ENCODE peak calls at places on chromosomes 2 and 18, in six cellular contexts. E is HEK293T, Y is AG04449, K is adrenal gland, L is GM12892, V is T-helper 17 cell. S is an unnamed sample.

GRCh38 chr2:233799716-233800115 is 21.6 kb downstream of the MROH2A start:
- DNase-seq in L (no peak), K (no peak), E (no peak), V (no peak), Y (no peak), S (no peak)

GRCh38 chr18:76943542-76944339 is 121.4 kb downstream of the ZNF236 start:
- DNase-seq in K (no peak), E (no peak), L (no peak), V (no peak), Y (peak), S (no peak)

GRCh38 chr18:40708726-40709125 is 1246.3 kb upstream of the PIK3C3 start:
- DNase-seq in K (no peak), E (no peak), Y (no peak), V (no peak), L (no peak), S (no peak)

GRCh38 chr2:83528746-83529145 is 930.3 kb downstream of the SUCLG1 start:
- DNase-seq in Y (no peak), K (no peak), L (no peak), V (no peak), E (no peak), S (no peak)

GRCh38 chr2:98280376-98281102 is 65.7 kb upstream of the CNGA3 start:
- DNase-seq in E (no peak), K (no peak), Y (no peak), L (no peak), V (no peak), S (no peak)

GRCh38 chr2:136327162-136327852 is 209.4 kb upstream of the CXCR4 start:
- DNase-seq in V (peak), Y (no peak), K (peak), L (no peak), E (peak), S (peak)

GRCh38 chr2:11560806-11561205 is 27.0 kb downstream of the GREB1 start:
- DNase-seq in E (no peak), K (no peak), L (no peak), Y (no peak), V (no peak), S (no peak)

GRCh38 chr18:1002653-1003178 is 98.0 kb downstream of the ADCYAP1 start:
- DNase-seq in E (no peak), V (no peak), L (no peak), K (no peak), Y (no peak), S (no peak)

GRCh38 chr2:166410828-166411472 is 35.2 kb upstream of the SCN9A start:
- DNase-seq in Y (peak), V (no peak), E (no peak), L (no peak), K (no peak), S (no peak)

GRCh38 chr2:212249451-212249850 is 289.2 kb downstream of the ERBB4 start:
- DNase-seq in V (no peak), K (no peak), Y (no peak), E (no peak), L (no peak), S (no peak)

GRCh38 chr2:27855476-27855875 is 34.7 kb downstream of the RBKS start:
- DNase-seq in L (no peak), Y (no peak), E (no peak), K (no peak), V (no peak), S (no peak)

GRCh38 chr18:36499938-36500337 is 202.4 kb downstream of the FHOD3 start:
- DNase-seq in L (peak), K (no peak), Y (no peak), E (no peak), V (no peak), S (no peak)